ENCODE peak calls at places on chromosomes 6 and 20, in eight cellular contexts. H is ascending aorta; W is NCI-H1105; R is NCI-H748 treated with DMSO at 0.1 percent for 48 hours; M is amygdala; E is stimulated activated CD8-positive, alpha-beta memory T cell treated with anti-CD3 and anti-CD28 coated beads, Interleukin-15, amount 100 ng/mL, for 48 hours; T is HAP-1; O is T-helper 9 cell. V is an unnamed sample.

GRCh38 chr6:3370361-3371221 is 86.3 kb downstream of the SLC22A23 start:
- DNase-seq in W (no peak), T (no peak), E (no peak), O (peak; percentile 4), R (no peak), H (no peak), M (no peak), V (no peak)

GRCh38 chr6:156988276-156989158 is 211.3 kb downstream of the ARID1B start:
- DNase-seq in W (no peak), R (no peak), O (no peak), H (no peak), T (peak; percentile 77), E (no peak), M (no peak), V (no peak)

GRCh38 chr6:54266400-54266923 is 41.8 kb upstream of the TINAG start:
- DNase-seq in O (no peak), R (no peak), E (no peak), M (no peak), W (no peak), T (no peak), H (no peak), V (no peak)

GRCh38 chr20:37565134-37565811 is 37.6 kb upstream of the BLCAP start:
- DNase-seq in W (peak; percentile 57), H (peak; percentile 42), R (no peak), M (no peak), O (no peak), T (no peak), E (no peak), V (no peak)

GRCh38 chr6:50143011-50143719 is 93.4 kb upstream of the DEFB112 start:
- DNase-seq in E (no peak), T (no peak), O (no peak), R (no peak), H (no peak), W (no peak), M (no peak), V (no peak)

GRCh38 chr20:25286917-25287316 is 39.0 kb downstream of the PYGB start:
- DNase-seq in M (no peak), H (peak; percentile 42), R (no peak), O (no peak), T (no peak), W (no peak), E (no peak), V (no peak)

GRCh38 chr20:57522380-57522973 is 2.5 kb downstream of the CTCFL start:
- DNase-seq in E (no peak), T (peak; percentile 43), R (no peak), H (no peak), M (no peak), W (no peak), O (no peak), V (no peak)

GRCh38 chr6:144582939-144583613 is 297.9 kb downstream of the UTRN start:
- DNase-seq in M (no peak), H (no peak), O (peak; percentile 9), E (peak; percentile 16), W (peak; percentile 27), T (peak; percentile 57), R (peak; percentile 41), V (no peak)

GRCh38 chr20:34585019-34585418 is 26.5 kb downstream of the MAP1LC3A start:
- DNase-seq in R (no peak), M (no peak), H (peak; percentile 54), W (no peak), O (no peak), E (no peak), T (no peak), V (no peak)

V was measured in HS-27A.